ENCODE peak calls at places on chromosomes 4 and X, in six cellular contexts. M, Q, S, N, O and W are unnamed samples.

GRCh38 chr4:182653596-182653995 is 263.6 kb downstream of the DCTD start:
- DNase-seq in M (no peak), Q (peak; percentile 71), S (no peak), N (no peak), O (no peak), W (peak; percentile 80)

GRCh38 chrX:118215346-118215745 is 98.7 kb upstream of the KLHL13 start:
- DNase-seq in M (no peak), Q (no peak), S (no peak), N (no peak), O (no peak), W (no peak)

GRCh38 chr4:154807042-154807630 is 26.1 kb downstream of the RBM46 start:
- DNase-seq in M (no peak), Q (peak; percentile 53), S (no peak), N (no peak), O (peak; percentile 4), W (no peak)

GRCh38 chr4:10091531-10092181 is 24.9 kb downstream of the WDR1 start:
- DNase-seq in M (no peak), Q (no peak), S (no peak), N (no peak), O (no peak), W (no peak)

GRCh38 chrX:67780694-67781109 is 236.9 kb downstream of the AR start:
- DNase-seq in M (peak; percentile 89), Q (peak; percentile 97), S (peak; percentile 4), N (no peak), O (no peak), W (peak; percentile 91)

GRCh38 chr4:7816771-7817170 is 122.9 kb downstream of the AFAP1 start:
- DNase-seq in M (no peak), Q (no peak), S (no peak), N (no peak), O (no peak), W (no peak)

GRCh38 chr4:7775396-7775795 is 164.3 kb downstream of the AFAP1 start:
- DNase-seq in M (no peak), Q (no peak), S (no peak), N (no peak), O (no peak), W (no peak)

GRCh38 chr4:121358473-121358872 is 22.3 kb downstream of the QRFPR start:
- DNase-seq in M (no peak), Q (peak; percentile 77), S (no peak), N (no peak), O (no peak), W (peak; percentile 34)

GRCh38 chrX:67436867-67437266 is 107.0 kb upstream of the AR start:
- DNase-seq in M (no peak), Q (no peak), S (no peak), N (no peak), O (no peak), W (no peak)

GRCh38 chr4:128803783-128804182 is 5.7 kb upstream of the JADE1 start:
- DNase-seq in M (no peak), Q (no peak), S (no peak), N (no peak), O (no peak), W (no peak)

GRCh38 chrX:103797691-103798090 is 21.1 kb downstream of the PLP1 start:
- DNase-seq in M (no peak), Q (peak; percentile 31), S (no peak), N (no peak), O (no peak), W (no peak)

GRCh38 chr4:7956306-7957112 is 16.8 kb upstream of the AFAP1 start:
- DNase-seq in M (no peak), Q (peak; percentile 57), S (no peak), N (no peak), O (peak; percentile 56), W (no peak)

GRCh38 chr4:7933631-7934510 is 5.8 kb downstream of the AFAP1 start:
- DNase-seq in M (peak; percentile 73), Q (no peak), S (no peak), N (no peak), O (no peak), W (no peak)

GRCh38 chrX:153685751-153686676 is 1.7 kb upstream of the SLC6A8 start:
- DNase-seq in M (no peak), Q (no peak), S (no peak), N (no peak), O (no peak), W (no peak)

GRCh38 chrX:28920554-28920953 is 333.3 kb downstream of the IL1RAPL1 start:
- DNase-seq in M (no peak), Q (peak; percentile 1), S (no peak), N (no peak), O (no peak), W (no peak)

GRCh38 chrX:8607326-8607725 is 124.6 kb downstream of the ANOS1 start:
- DNase-seq in M (no peak), Q (peak; percentile 27), S (no peak), N (no peak), O (no peak), W (peak; percentile 28)

GRCh38 chr4:70667710-70668535 is 1.6 kb upstream of the JCHAIN start:
- DNase-seq in M (no peak), Q (peak; percentile 38), S (no peak), N (no peak), O (no peak), W (no peak)

GRCh38 chr4:94559351-94559806 is 107.6 kb downstream of the PDLIM5 start:
- DNase-seq in M (no peak), Q (peak; percentile 71), S (no peak), N (no peak), O (no peak), W (peak; percentile 41)

GRCh38 chr4:184824776-184825393 is 883 bp downstream of the ACSL1 start:
- DNase-seq in M (peak; percentile 83), Q (no peak), S (peak; percentile 25), N (no peak), O (no peak), W (no peak)

GRCh38 chr4:1384675-1385372 is 21.4 kb downstream of the NKX1-1 start:
- DNase-seq in M (peak; percentile 80), Q (no peak), S (no peak), N (no peak), O (no peak), W (no peak)

GRCh38 chr4:102825261-102826071 is 1.9 kb downstream of the UBE2D3 start:
- DNase-seq in M (peak; percentile 86), Q (peak; percentile 70), S (peak; percentile 62), N (peak; percentile 9), O (peak; percentile 66), W (peak; percentile 56)

GRCh38 chr4:72631296-72631695 is 62.3 kb upstream of the ADAMTS3 start:
- DNase-seq in M (no peak), Q (peak; percentile 90), S (no peak), N (no peak), O (no peak), W (peak; percentile 89)

GRCh38 chr4:2595436-2595835 is 59.0 kb downstream of the FAM193A start:
- DNase-seq in M (peak; percentile 53), Q (no peak), S (no peak), N (no peak), O (no peak), W (no peak)

GRCh38 chr4:53913098-53913497 is 151.3 kb downstream of the CHIC2 start:
- DNase-seq in M (no peak), Q (no peak), S (no peak), N (no peak), O (no peak), W (no peak)

GRCh38 chr4:138217567-138217966 is 24.6 kb downstream of the SLC7A11 start:
- DNase-seq in M (no peak), Q (no peak), S (no peak), N (no peak), O (no peak), W (no peak)

GRCh38 chrX:69028006-69028760 is 137.1 kb downstream of the PJA1 start:
- DNase-seq in M (peak; percentile 65), Q (no peak), S (peak; percentile 13), N (no peak), O (no peak), W (no peak)